ENCODE peak calls at places on chromosome 14, in ten cellular contexts. R is GM12878; T is colonic mucosa; S is breast epithelium; Q is IMR-90; N is heart left ventricle; Y is CD8-positive, alpha-beta T cell; W is mesenchymal stem cell; G is H7; E is psoas muscle. P is an unnamed sample.

GRCh38 chr14:99363616-99364290 is 91.8 kb upstream of the BCL11B start:
- DNase-seq in R (no peak), T (no peak), S (no peak), Q (no peak), N (no peak), Y (no peak), W (no peak), G (peak), E (no peak), P (no peak)

GRCh38 chr14:21041676-21042433 is at the start of gene RNASE7:
- DNase-seq in R (no peak), T (no peak), S (no peak), Q (peak), N (no peak), Y (no peak), W (peak), G (no peak), E (peak), P (no peak)

GRCh38 chr14:58288106-58288792 is 10.1 kb upstream of the ARID4A start:
- DNase-seq in R (no peak), T (no peak), S (no peak), Q (no peak), N (no peak), Y (no peak), W (no peak), G (no peak), E (no peak), P (no peak)

GRCh38 chr14:99064262-99064954 is 207.6 kb downstream of the BCL11B start:
- DNase-seq in R (no peak), T (no peak), S (no peak), Q (no peak), N (no peak), Y (no peak), W (no peak), G (no peak), E (no peak), P (peak)

GRCh38 chr14:89836830-89837469 is 117.6 kb downstream of the EFCAB11 start:
- DNase-seq in R (no peak), T (no peak), S (no peak), Q (no peak), N (no peak), Y (no peak), W (no peak), G (no peak), E (no peak), P (no peak)

GRCh38 chr14:75757644-75758402 is 96.8 kb downstream of the TTLL5 start:
- DNase-seq in R (no peak), T (no peak), S (no peak), Q (no peak), N (no peak), Y (no peak), W (no peak), G (no peak), E (no peak), P (no peak)

GRCh38 chr14:72169521-72169920 is 237.3 kb downstream of the RGS6 start:
- DNase-seq in R (no peak), T (no peak), S (no peak), Q (no peak), N (no peak), Y (no peak), W (no peak), G (peak), E (no peak), P (no peak)

GRCh38 chr14:102554835-102555819 is 37.3 kb upstream of the RCOR1 start:
- DNase-seq in R (no peak), T (peak), S (no peak), Q (no peak), N (peak), Y (peak), W (peak), G (peak), E (peak), P (no peak)

GRCh38 chr14:72664651-72665050 is 229.2 kb downstream of the DPF3 start:
- DNase-seq in R (no peak), T (no peak), S (no peak), Q (no peak), N (no peak), Y (no peak), W (peak), G (no peak), E (no peak), P (no peak)

GRCh38 chr14:104895786-104896642 is 28.7 kb upstream of the PLD4 start:
- DNase-seq in R (no peak), T (peak), S (no peak), Q (no peak), N (peak), Y (no peak), W (no peak), G (peak), E (peak), P (peak)

GRCh38 chr14:78725086-78725485 is 554.9 kb downstream of the NRXN3 start:
- DNase-seq in R (no peak), T (no peak), S (no peak), Q (no peak), N (no peak), Y (no peak), W (no peak), G (peak), E (no peak), P (no peak)

GRCh38 chr14:102200690-102201368 is 61.1 kb downstream of the WDR20 start:
- DNase-seq in R (no peak), T (no peak), S (no peak), Q (peak), N (no peak), Y (no peak), W (no peak), G (peak), E (no peak), P (no peak)

GRCh38 chr14:104913413-104913812 is 11.3 kb upstream of the PLD4 start:
- DNase-seq in R (no peak), T (no peak), S (no peak), Q (no peak), N (no peak), Y (no peak), W (no peak), G (no peak), E (no peak), P (no peak)

GRCh38 chr14:55446127-55446736 is 5.8 kb upstream of the TBPL2 start:
- DNase-seq in R (no peak), T (peak), S (no peak), Q (peak), N (peak), Y (peak), W (peak), G (peak), E (no peak), P (peak)

GRCh38 chr14:42224053-42224888 is 617.6 kb downstream of the LRFN5 start:
- DNase-seq in R (peak), T (peak), S (no peak), Q (peak), N (peak), Y (no peak), W (peak), G (peak), E (peak), P (peak)

GRCh38 chr14:57199911-57200310 is 68.8 kb downstream of the EXOC5 start:
- DNase-seq in R (no peak), T (no peak), S (no peak), Q (peak), N (no peak), Y (no peak), W (peak), G (no peak), E (no peak), P (no peak)

GRCh38 chr14:61101803-61102548 is 120.9 kb downstream of the SLC38A6 start:
- DNase-seq in R (no peak), T (no peak), S (no peak), Q (peak), N (no peak), Y (no peak), W (peak), G (peak), E (no peak), P (no peak)

GRCh38 chr14:35215110-35215872 is 76.9 kb upstream of the PSMA6 start:
- DNase-seq in R (no peak), T (no peak), S (no peak), Q (peak), N (no peak), Y (no peak), W (peak), G (peak), E (no peak), P (no peak)

GRCh38 chr14:77043984-77044485 is 15.5 kb upstream of the IRF2BPL start:
- DNase-seq in R (no peak), T (no peak), S (no peak), Q (no peak), N (no peak), Y (no peak), W (no peak), G (no peak), E (no peak), P (no peak)

GRCh38 chr14:90514015-90514398 is 117.2 kb downstream of the CALM1 start:
- DNase-seq in R (no peak), T (no peak), S (no peak), Q (no peak), N (no peak), Y (no peak), W (no peak), G (peak), E (no peak), P (no peak)

GRCh38 chr14:104001003-104001402 is 58.7 kb upstream of the RD3L start:
- DNase-seq in R (no peak), T (no peak), S (no peak), Q (no peak), N (no peak), Y (no peak), W (no peak), G (peak), E (no peak), P (no peak)

GRCh38 chr14:59482471-59483331 is 1.5 kb downstream of the L3HYPDH start:
- DNase-seq in R (no peak), T (peak), S (no peak), Q (peak), N (peak), Y (no peak), W (peak), G (no peak), E (no peak), P (no peak)

GRCh38 chr14:31360919-31361662 is 59.3 kb downstream of the HEATR5A start:
- DNase-seq in R (no peak), T (no peak), S (no peak), Q (peak), N (no peak), Y (no peak), W (peak), G (no peak), E (no peak), P (no peak)

GRCh38 chr14:33120341-33120740 is 181.7 kb downstream of the NPAS3 start:
- DNase-seq in R (no peak), T (no peak), S (no peak), Q (no peak), N (no peak), Y (no peak), W (peak), G (no peak), E (no peak), P (no peak)

GRCh38 chr14:76765461-76765931 is 4.2 kb downstream of the VASH1 start:
- DNase-seq in R (no peak), T (peak), S (no peak), Q (no peak), N (peak), Y (no peak), W (no peak), G (peak), E (no peak), P (peak)

GRCh38 chr14:48622980-48623379 is 947.6 kb upstream of the MDGA2 start:
- DNase-seq in R (no peak), T (no peak), S (no peak), Q (peak), N (no peak), Y (no peak), W (peak), G (no peak), E (no peak), P (no peak)

GRCh38 chr14:99177046-99177655 is 94.8 kb downstream of the BCL11B start:
- DNase-seq in R (no peak), T (no peak), S (peak), Q (no peak), N (no peak), Y (no peak), W (no peak), G (peak), E (no peak), P (no peak)

GRCh38 chr14:96748371-96748770 is 48.8 kb upstream of the VRK1 start:
- DNase-seq in R (no peak), T (no peak), S (peak), Q (no peak), N (no peak), Y (no peak), W (no peak), G (no peak), E (no peak), P (no peak)

GRCh38 chr14:54724772-54725325 is 157.9 kb downstream of the SAMD4A start:
- DNase-seq in R (no peak), T (no peak), S (no peak), Q (no peak), N (no peak), Y (no peak), W (no peak), G (no peak), E (no peak), P (no peak)

GRCh38 chr14:71483154-71483553 is 449.1 kb upstream of the RGS6 start:
- DNase-seq in R (no peak), T (no peak), S (no peak), Q (no peak), N (no peak), Y (no peak), W (no peak), G (no peak), E (no peak), P (no peak)

GRCh38 chr14:75279739-75280447 is 1.3 kb downstream of the FOS start:
- DNase-seq in R (no peak), T (peak), S (no peak), Q (peak), N (no peak), Y (no peak), W (peak), G (peak), E (peak), P (no peak)

GRCh38 chr14:38291681-38292459 is 36.0 kb upstream of the CLEC14A start:
- DNase-seq in R (no peak), T (no peak), S (no peak), Q (peak), N (no peak), Y (no peak), W (peak), G (no peak), E (no peak), P (no peak)

GRCh38 chr14:67505254-67505653 is 16.7 kb upstream of the TMEM229B start:
- DNase-seq in R (no peak), T (no peak), S (no peak), Q (no peak), N (no peak), Y (no peak), W (no peak), G (no peak), E (no peak), P (no peak)

GRCh38 chr14:31950760-31951637 is 126.1 kb upstream of the ARHGAP5 start:
- DNase-seq in R (no peak), T (peak), S (no peak), Q (peak), N (peak), Y (no peak), W (peak), G (peak), E (peak), P (peak)

GRCh38 chr14:48963231-48963630 is 622.9 kb downstream of the RPS29 start:
- DNase-seq in R (no peak), T (no peak), S (no peak), Q (no peak), N (no peak), Y (no peak), W (no peak), G (no peak), E (no peak), P (no peak)

GRCh38 chr14:72844528-72844927 is 49.4 kb downstream of the DPF3 start:
- DNase-seq in R (no peak), T (no peak), S (no peak), Q (no peak), N (no peak), Y (no peak), W (no peak), G (no peak), E (no peak), P (no peak)

GRCh38 chr14:31206536-31207286 is 882 bp downstream of the HECTD1 start:
- DNase-seq in R (no peak), T (peak), S (no peak), Q (no peak), N (peak), Y (peak), W (no peak), G (peak), E (peak), P (no peak)

GRCh38 chr14:95534299-95535225 is at the start of gene GLRX5:
- DNase-seq in R (peak), T (peak), S (peak), Q (peak), N (peak), Y (peak), W (peak), G (peak), E (peak), P (peak)

GRCh38 chr14:95533822-95534221 is 1.0 kb upstream of the GLRX5 start:
- DNase-seq in R (no peak), T (no peak), S (no peak), Q (no peak), N (no peak), Y (no peak), W (no peak), G (no peak), E (no peak), P (no peak)

GRCh38 chr14:95531473-95531872 is 3.4 kb upstream of the GLRX5 start:
- DNase-seq in R (no peak), T (no peak), S (no peak), Q (peak), N (no peak), Y (no peak), W (peak), G (no peak), E (no peak), P (no peak)

GRCh38 chr14:95535226-95536021 is 574 bp downstream of the GLRX5 start:
- DNase-seq in R (no peak), T (no peak), S (no peak), Q (no peak), N (peak), Y (no peak), W (peak), G (peak), E (peak), P (no peak)

GRCh38 chr14:95533391-95533821 is 1.4 kb upstream of the GLRX5 start:
- DNase-seq in R (no peak), T (no peak), S (no peak), Q (peak), N (no peak), Y (no peak), W (peak), G (no peak), E (no peak), P (no peak)
- H3K4me3 ChIP-seq in R (peak), T (peak), S (peak), Q (peak), N (peak), Y (peak), W (peak), G (peak), E (peak), P (peak)

GRCh38 chr14:36667679-36668078 is 6.0 kb downstream of the PAX9 start:
- DNase-seq in R (no peak), T (no peak), S (no peak), Q (no peak), N (no peak), Y (no peak), W (no peak), G (no peak), E (no peak), P (no peak)

GRCh38 chr14:36671149-36671548 is 9.5 kb downstream of the PAX9 start:
- DNase-seq in R (no peak), T (no peak), S (no peak), Q (no peak), N (no peak), Y (no peak), W (no peak), G (no peak), E (no peak), P (no peak)

GRCh38 chr14:36675581-36675980 is 13.9 kb downstream of the PAX9 start:
- DNase-seq in R (no peak), T (no peak), S (no peak), Q (no peak), N (no peak), Y (no peak), W (no peak), G (no peak), E (no peak), P (no peak)

GRCh38 chr14:36676236-36676635 is 14.6 kb downstream of the PAX9 start:
- DNase-seq in R (no peak), T (no peak), S (no peak), Q (no peak), N (no peak), Y (no peak), W (no peak), G (peak), E (no peak), P (peak)

GRCh38 chr14:36672095-36672494 is 10.4 kb downstream of the PAX9 start:
- DNase-seq in R (no peak), T (no peak), S (no peak), Q (no peak), N (no peak), Y (no peak), W (no peak), G (no peak), E (no peak), P (no peak)
- H3K4me3 ChIP-seq in R (no peak), T (no peak), S (no peak), Q (no peak), N (no peak), Y (no peak), W (no peak), G (no peak), E (no peak), P (no peak)

DNA sequence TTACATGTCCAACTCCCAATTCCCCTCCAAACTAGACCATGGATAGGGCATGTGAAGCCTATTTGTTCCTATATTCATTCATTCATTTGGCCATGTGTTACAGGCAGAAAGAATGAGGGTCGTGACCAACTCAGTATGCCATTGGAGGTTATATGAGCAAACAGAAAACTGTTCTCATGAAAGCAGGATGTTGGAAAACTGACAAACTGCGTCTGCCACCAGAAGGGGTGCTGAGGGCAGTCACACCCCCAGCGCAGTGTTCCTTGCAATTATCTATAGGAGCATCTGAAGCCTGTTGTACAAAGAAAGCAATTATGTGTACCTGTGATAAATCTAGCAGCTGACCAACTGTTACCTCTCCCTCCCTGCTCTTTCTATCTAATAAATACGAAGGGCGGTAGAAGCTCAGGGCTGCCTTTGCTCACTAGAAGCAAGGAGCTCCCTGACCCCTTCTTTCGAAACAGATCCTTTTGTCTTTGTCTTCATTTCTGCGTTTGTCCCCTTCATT is 21.1 kb downstream of the ENTPD5 start:
- DNase-seq in R (no peak), T (peak), S (no peak), Q (no peak), N (no peak), Y (no peak), W (no peak), G (no peak), E (no peak), P (no peak)
- H3K4me3 ChIP-seq in R (no peak), T (no peak), S (no peak), Q (no peak), N (no peak), Y (no peak), W (no peak), G (no peak), E (no peak), P (no peak)

GRCh38 chr14:23536494-23536893 is 15.1 kb downstream of the ZFHX2 start:
- DNase-seq in R (no peak), T (no peak), S (no peak), Q (no peak), N (no peak), Y (no peak), W (no peak), G (no peak), E (no peak), P (no peak)

GRCh38 chr14:23535943-23536342 is 15.6 kb downstream of the ZFHX2 start:
- DNase-seq in R (no peak), T (no peak), S (no peak), Q (no peak), N (no peak), Y (no peak), W (no peak), G (no peak), E (no peak), P (no peak)

GRCh38 chr14:23538049-23538718 is 13.4 kb downstream of the ZFHX2 start:
- DNase-seq in R (no peak), T (no peak), S (no peak), Q (no peak), N (no peak), Y (no peak), W (no peak), G (peak), E (no peak), P (no peak)

GRCh38 chr14:23538785-23539184 is 12.8 kb downstream of the ZFHX2 start:
- DNase-seq in R (no peak), T (no peak), S (no peak), Q (peak), N (no peak), Y (no peak), W (no peak), G (no peak), E (no peak), P (peak)

DNA sequence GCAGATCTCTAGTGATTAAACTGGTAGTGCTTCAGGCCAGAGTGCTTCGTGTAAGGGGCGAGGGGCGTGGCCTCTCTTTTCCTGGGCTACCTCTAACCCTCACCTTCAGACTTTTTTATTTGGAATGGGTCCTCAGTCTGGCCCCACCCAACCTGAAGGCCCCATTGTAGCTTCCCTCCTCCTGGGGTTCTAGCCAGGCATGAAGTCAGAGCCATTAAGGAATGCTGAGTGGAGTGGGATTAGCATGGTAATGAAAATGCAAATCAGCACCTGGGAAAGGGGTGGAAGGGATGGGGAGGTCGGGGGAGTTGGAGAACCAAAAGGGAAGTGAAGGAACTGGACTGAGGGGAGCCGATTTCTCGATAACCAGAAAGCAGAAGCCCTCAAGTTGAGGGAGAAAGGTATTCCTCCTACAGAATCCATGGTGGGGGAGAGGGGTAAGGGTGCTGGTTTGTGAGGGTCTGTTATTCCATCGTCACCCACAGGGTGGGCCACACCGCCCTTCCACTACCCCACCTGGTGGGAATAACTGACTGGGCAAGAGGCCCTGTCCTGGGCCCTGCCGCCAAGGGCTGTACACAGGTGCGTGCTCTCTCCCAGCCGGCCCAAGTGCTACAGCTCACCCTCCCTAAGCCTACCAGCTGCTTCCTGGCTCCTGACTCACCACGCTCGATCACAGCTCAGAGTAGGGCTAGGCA is 14.1 kb downstream of the ZFHX2 start:
- DNase-seq in R (no peak), T (no peak), S (no peak), Q (peak), N (no peak), Y (no peak), W (no peak), G (peak), E (no peak), P (peak)
- H3K4me3 ChIP-seq in R (no peak), T (no peak), S (no peak), Q (no peak), N (no peak), Y (no peak), W (no peak), G (peak), E (no peak), P (peak)

P was measured in H1.